ENCODE peak calls at places on chromosomes 6 and 20, in ten cellular contexts. A, E, U, W, H, D, O, L, Y and C are unnamed samples.

GRCh38 chr20:33687993-33688937 is 2.1 kb upstream of the E2F1 start:
- DNase-seq in A (no peak), E (no peak), U (no peak), W (no peak), H (no peak), D (no peak), O (no peak), L (no peak), Y (no peak), C (no peak)

GRCh38 chr20:15119852-15120251 is 782.4 kb upstream of the FLRT3 start:
- DNase-seq in A (no peak), E (no peak), U (no peak), W (no peak), H (no peak), D (no peak), O (no peak), L (no peak), Y (no peak), C (no peak)

GRCh38 chr20:46401478-46401860 is 4.9 kb downstream of the ELMO2 start:
- DNase-seq in A (no peak), E (no peak), U (no peak), W (no peak), H (no peak), D (no peak), O (no peak), L (no peak), Y (no peak), C (no peak)

GRCh38 chr6:158031445-158032353 is 50.0 kb downstream of the SYNJ2 start:
- DNase-seq in A (peak), E (peak), U (peak), W (peak), H (peak), D (peak), O (peak), L (peak), Y (peak), C (no peak)

GRCh38 chr6:154402081-154402780 is 45.6 kb upstream of the IPCEF1 start:
- DNase-seq in A (peak), E (no peak), U (no peak), W (no peak), H (no peak), D (no peak), O (no peak), L (no peak), Y (no peak), C (no peak)

GRCh38 chr20:46308258-46309157 is at the start of gene CDH22:
- DNase-seq in A (peak), E (peak), U (no peak), W (peak), H (peak), D (peak), O (peak), L (no peak), Y (peak), C (no peak)

GRCh38 chr6:45590225-45590624 is 212.5 kb upstream of the SUPT3H start:
- DNase-seq in A (peak), E (no peak), U (no peak), W (no peak), H (no peak), D (no peak), O (peak), L (no peak), Y (no peak), C (no peak)

GRCh38 chr6:152188011-152188410 is 380.5 kb downstream of the ESR1 start:
- DNase-seq in A (no peak), E (no peak), U (no peak), W (no peak), H (no peak), D (no peak), O (no peak), L (no peak), Y (no peak), C (no peak)

GRCh38 chr20:6530254-6530653 is 237.2 kb upstream of the BMP2 start:
- DNase-seq in A (peak), E (no peak), U (no peak), W (no peak), H (no peak), D (no peak), O (no peak), L (no peak), Y (no peak), C (no peak)

GRCh38 chr20:37680420-37680819 is 13.4 kb upstream of the CTNNBL1 start:
- DNase-seq in A (no peak), E (no peak), U (no peak), W (no peak), H (peak), D (no peak), O (no peak), L (no peak), Y (no peak), C (no peak)

GRCh38 chr6:48994811-48995210 is 468.2 kb downstream of the MMUT start:
- DNase-seq in A (no peak), E (no peak), U (no peak), W (no peak), H (no peak), D (no peak), O (peak), L (no peak), Y (no peak), C (no peak)

GRCh38 chr6:75282706-75283105 is 1.9 kb downstream of the TMEM30A start:
- DNase-seq in A (no peak), E (no peak), U (no peak), W (no peak), H (no peak), D (no peak), O (no peak), L (no peak), Y (no peak), C (no peak)

GRCh38 chr6:44262467-44263356 is 2.6 kb downstream of the NFKBIE start:
- DNase-seq in A (no peak), E (peak), U (no peak), W (no peak), H (no peak), D (no peak), O (no peak), L (no peak), Y (peak), C (no peak)

GRCh38 chr20:48722737-48723191 is 105.0 kb downstream of the PREX1 start:
- DNase-seq in A (no peak), E (peak), U (peak), W (no peak), H (no peak), D (peak), O (peak), L (no peak), Y (no peak), C (no peak)

GRCh38 chr6:41427642-41428401 is 92.4 kb downstream of the NCR2 start:
- DNase-seq in A (no peak), E (peak), U (no peak), W (no peak), H (peak), D (peak), O (peak), L (peak), Y (peak), C (peak)

GRCh38 chr6:30447237-30447636 is 42.1 kb upstream of the HLA-E start:
- DNase-seq in A (peak), E (no peak), U (no peak), W (no peak), H (no peak), D (no peak), O (peak), L (no peak), Y (no peak), C (no peak)

GRCh38 chr6:82298012-82298411 is 50.5 kb upstream of the IBTK start:
- DNase-seq in A (peak), E (no peak), U (no peak), W (no peak), H (no peak), D (no peak), O (peak), L (no peak), Y (no peak), C (no peak)
- H3K27ac ChIP-seq in A (no peak), E (no peak), U (no peak), W (no peak), H (no peak), D (no peak), O (peak), L (no peak), Y (no peak), C (no peak)

DNA sequence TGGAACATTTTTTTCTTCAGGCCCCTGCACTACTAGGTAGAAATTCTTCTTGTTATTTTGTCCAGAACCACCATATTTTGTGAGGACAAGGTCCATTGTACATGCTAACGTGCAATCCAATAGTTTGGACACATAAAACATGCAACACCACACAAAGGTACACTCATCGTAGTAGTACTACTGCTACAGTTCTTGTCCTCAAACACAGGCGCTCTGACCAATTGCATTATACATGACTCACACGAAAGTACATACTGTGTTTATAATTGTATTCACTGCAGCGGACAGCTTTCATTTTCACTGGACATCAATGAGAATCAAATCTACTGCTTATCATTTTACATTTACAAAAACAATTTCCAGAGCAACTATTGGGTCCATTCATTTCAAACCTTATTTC is 15.3 kb upstream of the SMLR1 start:
- DNase-seq in A (peak), E (no peak), U (no peak), W (no peak), H (no peak), D (no peak), O (no peak), L (no peak), Y (no peak), C (no peak)
- H3K4me3 ChIP-seq in A (no peak), E (no peak), U (no peak), W (no peak), H (no peak), D (no peak), O (no peak), L (no peak), Y (no peak), C (no peak)

GRCh38 chr20:59022754-59023153 is 3.5 kb downstream of the TUBB1 start:
- DNase-seq in A (no peak), E (no peak), U (no peak), W (no peak), H (no peak), D (no peak), O (no peak), L (no peak), Y (no peak), C (no peak)
- TF ChIP-seq POLR2A in A (no peak), E (no peak), U (no peak), W (no peak), H (no peak), D (no peak), O (no peak), L (no peak), Y (no peak), C (no peak)

GRCh38 chr6:111524735-111525134 is 41.7 kb upstream of the REV3L start:
- DNase-seq in A (no peak), E (no peak), U (no peak), W (no peak), H (no peak), D (no peak), O (no peak), L (no peak), Y (no peak), C (no peak)
- H3K27ac ChIP-seq in A (no peak), E (no peak), U (no peak), W (no peak), H (no peak), D (no peak), O (no peak), L (no peak), Y (no peak), C (peak)

DNA sequence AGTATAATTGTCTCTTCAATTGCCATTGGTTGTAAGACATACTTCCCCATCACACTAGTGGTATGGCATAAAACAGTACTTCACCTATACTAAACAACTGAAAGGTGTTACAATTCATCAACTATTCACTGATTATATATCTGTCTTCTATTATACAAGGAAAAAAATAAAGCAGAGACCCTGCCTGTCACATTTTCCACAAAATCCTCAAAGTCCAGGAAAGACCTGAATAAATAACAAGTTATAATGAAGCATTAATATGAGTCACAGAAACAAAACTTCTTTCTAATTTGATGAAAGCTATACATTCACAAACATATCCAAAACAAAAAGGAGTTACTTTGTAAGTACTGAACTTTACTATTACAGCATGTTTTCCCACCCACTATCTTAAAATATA is 81.0 kb upstream of the COL21A1 start:
- DNase-seq in A (no peak), E (no peak), U (no peak), W (no peak), H (no peak), D (no peak), O (no peak), L (no peak), Y (no peak), C (no peak)
- H3K4me3 ChIP-seq in A (no peak), E (no peak), U (no peak), W (no peak), H (no peak), D (no peak), O (no peak), L (no peak), Y (no peak), C (no peak)

GRCh38 chr20:324177-325042 is 942 bp upstream of the SOX12 start:
- DNase-seq in A (peak), E (peak), U (peak), W (peak), H (peak), D (peak), O (peak), L (peak), Y (peak), C (peak)
- TF ChIP-seq POLR2A in A (no peak), E (no peak), U (peak), W (peak), H (peak), D (peak), O (peak), L (no peak), Y (no peak), C (peak)

DNA sequence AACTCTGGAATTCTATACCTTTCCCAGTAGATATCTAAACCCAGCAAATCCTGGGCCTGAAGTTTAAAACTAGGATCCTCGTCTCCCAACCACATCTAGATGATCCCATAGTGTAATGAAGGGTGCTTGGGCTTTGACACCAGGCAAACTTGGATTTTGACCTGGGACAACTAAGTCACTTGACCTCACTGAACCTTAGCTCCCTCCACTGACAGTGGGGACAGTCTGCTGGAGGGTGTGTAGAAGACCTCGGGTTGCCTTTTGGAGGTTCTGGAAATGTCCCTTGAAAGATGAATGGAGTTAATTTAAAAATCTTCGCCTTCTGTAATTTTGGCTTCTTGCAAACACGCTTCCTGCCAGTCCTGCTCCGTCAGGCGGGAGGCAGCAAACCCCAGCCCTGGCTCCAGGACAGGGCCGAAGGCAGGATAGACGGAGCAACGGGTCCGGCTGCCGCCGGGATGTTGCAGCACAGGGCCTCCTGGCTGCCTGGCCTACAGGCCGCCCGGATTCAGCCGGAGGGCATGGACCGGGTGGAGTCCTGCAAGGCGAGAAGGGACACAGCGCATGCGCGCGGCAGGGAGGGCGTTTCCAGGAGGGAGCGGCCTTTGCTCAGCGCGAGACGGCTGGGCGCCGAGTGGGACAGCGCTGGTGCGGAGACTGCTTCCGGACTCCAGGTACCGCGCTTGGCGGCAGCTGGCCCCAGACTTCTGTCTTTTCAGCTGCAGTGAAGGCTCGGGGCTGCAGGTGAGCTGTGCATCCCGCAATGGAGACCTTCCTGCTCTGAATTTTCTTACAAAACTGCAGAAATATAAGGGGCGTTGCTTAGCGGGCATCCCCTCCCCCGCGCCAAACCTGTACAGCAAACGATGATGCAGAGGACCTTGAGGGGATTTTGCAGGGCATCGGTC is at the start of gene TMEM14A:
- DNase-seq in A (peak), E (peak), U (peak), W (peak), H (peak), D (peak), O (peak), L (peak), Y (peak), C (peak)
- H3K27ac ChIP-seq in A (peak), E (peak), U (peak), W (no peak), H (no peak), D (peak), O (peak), L (peak), Y (peak), C (peak)

DNA sequence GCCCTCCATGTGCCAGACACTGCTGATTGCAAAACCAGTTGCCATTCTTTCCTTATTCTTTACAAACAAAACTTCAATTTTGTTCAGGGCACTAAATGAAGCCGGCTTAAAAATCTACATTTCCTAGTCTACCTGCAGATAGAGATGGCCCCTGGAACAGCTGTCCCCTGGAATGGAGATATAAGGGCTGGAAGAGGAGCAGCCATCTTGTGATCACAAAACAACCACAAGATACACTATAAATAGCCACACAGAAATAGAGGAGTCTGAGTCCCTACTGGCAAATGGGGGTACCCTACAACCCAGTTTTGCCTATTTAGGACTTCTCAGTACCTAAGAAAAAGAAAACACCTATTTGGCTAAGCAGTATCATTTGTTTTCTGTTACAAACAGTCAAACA is 115.9 kb upstream of the BEND6 start:
- DNase-seq in A (no peak), E (no peak), U (no peak), W (no peak), H (no peak), D (no peak), O (no peak), L (no peak), Y (no peak), C (no peak)
- H3K4me3 ChIP-seq in A (no peak), E (no peak), U (no peak), W (no peak), H (no peak), D (no peak), O (peak), L (no peak), Y (no peak), C (no peak)